ENCODE peak calls at places on chromosome 3, in six cellular contexts. N is ovary; O is left lung; P is PC-9; A is Peyer's patch; Z is CD8-positive, alpha-beta T cell. S is an unnamed sample.
A peak's percentile ranks its signal among the peaks of the same experiment; 100 is the strongest.

GRCh38 chr3:88219138-88219792 is 69.5 kb downstream of the C3orf38 start:
- DNase-seq in Z (no peak), P (peak; percentile 15), A (peak; percentile 53), N (peak; percentile 25), O (peak; percentile 41), S (peak; percentile 49)

GRCh38 chr3:194286747-194287146 is 64.4 kb downstream of the CPN2 start:
- DNase-seq in N (peak; percentile 9), P (no peak), Z (no peak), O (no peak), A (no peak), S (no peak)

GRCh38 chr3:148389916-148390315 is 307.8 kb upstream of the AGTR1 start:
- DNase-seq in A (no peak), O (no peak), P (no peak), N (no peak), Z (no peak), S (no peak)

GRCh38 chr3:144032531-144033234 is 61.1 kb downstream of the DIPK2A start:
- DNase-seq in O (no peak), Z (no peak), A (no peak), N (no peak), P (no peak), S (no peak)

GRCh38 chr3:12356996-12357395 is 68.1 kb downstream of the PPARG start:
- DNase-seq in P (no peak), O (peak; percentile 42), N (no peak), A (no peak), Z (no peak), S (no peak)

GRCh38 chr3:62559831-62560445 is 186.6 kb upstream of the FEZF2 start:
- DNase-seq in A (no peak), Z (no peak), P (no peak), O (no peak), N (no peak), S (no peak)

GRCh38 chr3:38054166-38054991 is 15.4 kb downstream of the DLEC1 start:
- DNase-seq in Z (no peak), N (no peak), A (no peak), P (no peak), O (no peak), S (no peak)

GRCh38 chr3:126287536-126288181 is 69.5 kb downstream of the KLF15 start:
- DNase-seq in P (peak; percentile 55), A (peak; percentile 35), O (peak; percentile 66), Z (no peak), N (peak; percentile 73), S (peak; percentile 52)

GRCh38 chr3:82133070-82133606 is 371.7 kb upstream of the GBE1 start:
- DNase-seq in O (peak; percentile 40), A (no peak), Z (no peak), N (peak; percentile 62), P (peak; percentile 29), S (peak; percentile 12)

GRCh38 chr3:160856450-160856849 is 100.4 kb downstream of the PPM1L start:
- DNase-seq in A (no peak), N (no peak), O (no peak), P (no peak), Z (no peak), S (no peak)

GRCh38 chr3:50172615-50173220 is 17.6 kb downstream of the SEMA3F start:
- DNase-seq in Z (no peak), N (no peak), P (no peak), O (no peak), A (no peak), S (no peak)

GRCh38 chr3:106750092-106750491 is 627.1 kb upstream of the CCDC54 start:
- DNase-seq in N (no peak), O (no peak), A (no peak), P (no peak), Z (no peak), S (no peak)

GRCh38 chr3:23035927-23036640 is 167.0 kb upstream of the UBE2E2 start:
- DNase-seq in A (no peak), Z (no peak), O (peak; percentile 53), N (no peak), P (peak; percentile 84), S (peak; percentile 33)

GRCh38 chr3:150419076-150419868 is 11.2 kb downstream of the TSC22D2 start:
- DNase-seq in N (no peak), O (no peak), A (no peak), P (no peak), Z (no peak), S (no peak)

GRCh38 chr3:17894434-17895060 is 152.1 kb upstream of the TBC1D5 start:
- DNase-seq in A (peak; percentile 60), P (peak; percentile 42), O (no peak), Z (no peak), N (no peak), S (no peak)

GRCh38 chr3:72155391-72156064 is 370.6 kb upstream of the PROK2 start:
- DNase-seq in N (peak; percentile 73), Z (no peak), A (peak; percentile 53), P (no peak), O (no peak), S (peak; percentile 2)

GRCh38 chr3:130507746-130508145 is 9.2 kb upstream of the COL6A6 start:
- DNase-seq in Z (no peak), A (no peak), N (no peak), O (no peak), P (no peak), S (no peak)

GRCh38 chr3:24829632-24830229 is 335.1 kb upstream of the THRB start:
- DNase-seq in P (peak; percentile 15), A (no peak), N (no peak), Z (no peak), O (peak; percentile 34), S (no peak)

GRCh38 chr3:159978918-159979703 is 9.5 kb upstream of the IL12A start:
- DNase-seq in A (no peak), N (no peak), P (no peak), O (no peak), Z (no peak), S (no peak)

GRCh38 chr3:195760345-195760983 is 39.7 kb downstream of the MUC20 start:
- DNase-seq in Z (no peak), N (peak; percentile 77), P (no peak), O (peak; percentile 71), A (peak; percentile 50), S (no peak)

GRCh38 chr3:16982439-16982838 is 97.7 kb downstream of the PLCL2 start:
- DNase-seq in P (no peak), A (no peak), Z (no peak), N (no peak), O (no peak), S (no peak)

GRCh38 chr3:52529376-52530333 is 4.0 kb downstream of the NT5DC2 start:
- DNase-seq in Z (no peak), P (no peak), O (peak; percentile 29), A (peak; percentile 37), N (no peak), S (no peak)

GRCh38 chr3:45139372-45139894 is 6.7 kb downstream of the CDCP1 start:
- DNase-seq in Z (no peak), P (no peak), O (no peak), A (no peak), N (no peak), S (no peak)

GRCh38 chr3:197021231-197021630 is 8.4 kb downstream of the MELTF start:
- DNase-seq in N (no peak), P (no peak), A (peak; percentile 45), Z (no peak), O (no peak), S (no peak)

GRCh38 chr3:157175678-157176077 is 15.7 kb upstream of the CCNL1 start:
- DNase-seq in A (peak; percentile 63), O (no peak), N (peak; percentile 52), P (peak; percentile 20), Z (no peak), S (peak; percentile 23)

GRCh38 chr3:45143673-45144670 is 2.2 kb downstream of the CDCP1 start:
- DNase-seq in A (no peak), O (no peak), N (no peak), Z (no peak), P (no peak), S (no peak)

GRCh38 chr3:15892828-15893227 is 95.0 kb upstream of the ANKRD28 start:
- DNase-seq in O (no peak), Z (no peak), N (no peak), A (no peak), P (no peak), S (no peak)

GRCh38 chr3:46700772-46701171 is 420 bp upstream of the TMIE start:
- DNase-seq in N (peak; percentile 49), Z (no peak), O (no peak), A (no peak), P (no peak), S (no peak)

GRCh38 chr3:155312781-155313180 is 19.3 kb upstream of the STRIT1 start:
- DNase-seq in P (no peak), O (no peak), Z (no peak), N (no peak), A (no peak), S (no peak)

GRCh38 chr3:49238274-49239127 is 38.5 kb downstream of the C3orf62 start:
- DNase-seq in O (peak; percentile 70), P (peak; percentile 33), Z (no peak), A (no peak), N (peak; percentile 79), S (peak; percentile 94)

DNA sequence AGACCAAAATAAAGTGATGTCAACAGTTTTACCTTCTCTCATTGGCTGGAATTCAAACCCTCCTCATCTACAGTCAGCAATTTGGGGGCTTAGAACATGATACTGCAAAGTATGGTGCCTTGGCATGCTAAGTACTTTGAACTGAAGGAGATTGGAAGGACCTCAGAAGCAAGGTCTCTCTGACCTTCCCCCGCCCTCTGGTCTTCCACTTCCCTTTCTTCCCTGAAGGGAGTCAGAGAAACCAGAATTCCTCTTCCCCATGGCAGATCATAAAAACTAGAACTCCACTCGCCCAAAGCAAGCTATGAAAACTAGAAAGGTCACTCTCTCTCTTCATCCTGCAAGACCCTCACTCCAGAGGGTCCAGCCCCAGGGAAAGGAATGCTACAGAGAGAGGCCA is 64.2 kb downstream of the CD200R1L start:
- DNase-seq in A (no peak), O (no peak), Z (no peak), P (no peak), N (no peak), S (no peak)
- TF ChIP-seq CTCF in A (no peak), O (no peak), Z (no peak), P (no peak), N (no peak), S (no peak)

DNA sequence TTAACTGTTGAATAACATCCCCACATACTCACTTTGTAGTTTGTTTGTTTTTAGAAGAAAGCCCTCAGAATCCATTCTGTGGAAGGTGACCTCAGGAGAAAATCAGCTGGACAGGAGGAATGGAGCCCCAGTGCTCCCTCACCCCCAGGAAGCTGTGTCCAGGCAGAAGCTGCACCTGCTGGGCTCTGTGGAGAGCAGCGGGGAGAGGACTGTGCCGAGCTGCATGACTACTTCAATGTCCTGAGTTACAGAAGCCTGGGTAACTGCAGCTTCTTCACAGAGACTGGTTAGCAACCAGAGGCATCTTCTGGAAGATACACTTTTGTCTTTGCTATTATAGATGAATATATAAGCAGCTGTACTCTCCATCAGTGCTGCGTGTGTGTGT is 14.0 kb downstream of the TIGIT start:
- DNase-seq in P (no peak), Z (no peak), A (no peak), O (no peak), N (no peak), S (no peak)
- H3K27ac ChIP-seq in P (no peak overlapping the region), Z (peak overlapping the region; percentile 55), A (peak overlapping the region; percentile 59), O (no peak overlapping the region), N (no peak overlapping the region), S (no peak overlapping the region)

GRCh38 chr3:152381881-152382295 is 113.2 kb downstream of the MBNL1 start:
- DNase-seq in P (no peak), N (no peak), A (no peak), O (no peak), Z (no peak), S (no peak)
- H3K4me1 ChIP-seq in P (no peaks in the 10 kb centered on the region), N (peaks cover 4% of the 10 kb centered on the region), A (no peaks in the 10 kb centered on the region), O (peaks cover 30% of the 10 kb centered on the region), Z (peaks cover 69% of the 10 kb centered on the region), S (peaks cover 32% of the 10 kb centered on the region)

GRCh38 chr3:8220291-8220690 is 281.3 kb upstream of the LMCD1 start:
- DNase-seq in P (no peak), A (no peak), O (no peak), N (no peak), Z (no peak), S (peak; percentile 55)

GRCh38 chr3:8223766-8224165 is 277.9 kb upstream of the LMCD1 start:
- DNase-seq in A (no peak), O (no peak), N (no peak), Z (no peak), P (no peak), S (no peak)
- TF ChIP-seq CTCF in A (no peak), O (no peak), N (no peak), Z (no peak), P (no peak), S (no peak)

S was measured in foreskin keratinocyte.